ENCODE peak calls at places on chromosomes 4 and X, in ten cellular contexts. O is thyroid gland, K is upper lobe of left lung, P is endothelial cell of umbilical vein, D is body of pancreas, S is uterus, X is heart left ventricle, N is sigmoid colon, B is GM12892, G is ovary. Z is an unnamed sample.

GRCh38 chrX:136272325-136272724 is 21.1 kb upstream of the MAP7D3 start:
- DNase-seq in K (no peak), S (no peak), X (no peak), G (no peak), P (no peak), N (no peak), B (no peak), O (no peak), D (no peak), Z (no peak)

GRCh38 chrX:108297290-108297689 is 140.9 kb downstream of the COL4A6 start:
- DNase-seq in X (no peak), P (no peak), G (no peak), S (no peak), O (no peak), N (no peak), D (no peak), B (no peak), K (no peak), Z (no peak)

GRCh38 chr4:154030747-154031146 is 241.9 kb upstream of the SFRP2 start:
- DNase-seq in N (no peak), S (no peak), B (no peak), D (no peak), G (no peak), K (no peak), P (no peak), X (no peak), O (no peak), Z (no peak)

GRCh38 chr4:151429957-151430548 is 21.1 kb downstream of the FHIP1A start:
- DNase-seq in G (no peak), D (no peak), N (no peak), X (no peak), K (no peak), S (no peak), P (no peak), O (no peak), B (no peak), Z (no peak)

GRCh38 chr4:125266901-125267601 is 47.7 kb upstream of the FAT4 start:
- DNase-seq in O (no peak), P (no peak), N (no peak), K (no peak), G (no peak), B (no peak), S (no peak), D (no peak), X (no peak), Z (no peak)

GRCh38 chrX:134718329-134719317 is 60.4 kb upstream of the PLAC1 start:
- DNase-seq in N (peak), D (peak), S (peak), G (peak), X (peak), B (no peak), K (no peak), P (peak), O (peak), Z (peak)

GRCh38 chr4:154559931-154560801 is 2.6 kb upstream of the FGB start:
- DNase-seq in O (no peak), S (no peak), K (no peak), D (no peak), X (no peak), P (no peak), N (no peak), B (no peak), G (no peak), Z (no peak)

GRCh38 chr4:142336251-142336934 is 509.7 kb downstream of the INPP4B start:
- DNase-seq in P (no peak), K (peak), X (no peak), G (no peak), N (no peak), S (no peak), B (no peak), D (no peak), O (no peak), Z (no peak)

GRCh38 chrX:88789825-88790224 is 42.8 kb downstream of the CPXCR1 start:
- DNase-seq in K (no peak), G (no peak), D (no peak), S (no peak), N (no peak), B (no peak), P (no peak), O (no peak), X (no peak), Z (no peak)

GRCh38 chrX:41082783-41083182 is 2.5 kb upstream of the USP9X start:
- DNase-seq in D (no peak), P (no peak), K (no peak), N (no peak), G (no peak), B (no peak), X (no peak), O (no peak), S (no peak), Z (no peak)

GRCh38 chrX:41085883-41086626 is 810 bp downstream of the USP9X start:
- DNase-seq in D (peak), N (peak), G (peak), B (peak), X (peak), P (peak), K (peak), S (peak), O (peak), Z (no peak)

GRCh38 chrX:41085105-41085882 is at the start of gene USP9X:
- DNase-seq in D (peak), G (peak), K (peak), N (peak), O (peak), S (peak), X (peak), P (peak), B (peak), Z (peak)

GRCh38 chrX:41084044-41084359 is 1.2 kb upstream of the USP9X start:
- DNase-seq in O (no peak), S (no peak), G (no peak), K (no peak), X (no peak), P (no peak), N (no peak), B (no peak), D (no peak), Z (no peak)

GRCh38 chrX:41084360-41085104 is 713 bp upstream of the USP9X start:
- DNase-seq in X (peak), K (peak), P (peak), D (peak), S (peak), B (peak), N (peak), G (peak), O (peak), Z (peak)
- TF ChIP-seq POLR2A in X (no peak), K (peak), P (peak), D (peak), S (peak), B (peak), N (peak), G (peak), O (no peak), Z (peak)

DNA sequence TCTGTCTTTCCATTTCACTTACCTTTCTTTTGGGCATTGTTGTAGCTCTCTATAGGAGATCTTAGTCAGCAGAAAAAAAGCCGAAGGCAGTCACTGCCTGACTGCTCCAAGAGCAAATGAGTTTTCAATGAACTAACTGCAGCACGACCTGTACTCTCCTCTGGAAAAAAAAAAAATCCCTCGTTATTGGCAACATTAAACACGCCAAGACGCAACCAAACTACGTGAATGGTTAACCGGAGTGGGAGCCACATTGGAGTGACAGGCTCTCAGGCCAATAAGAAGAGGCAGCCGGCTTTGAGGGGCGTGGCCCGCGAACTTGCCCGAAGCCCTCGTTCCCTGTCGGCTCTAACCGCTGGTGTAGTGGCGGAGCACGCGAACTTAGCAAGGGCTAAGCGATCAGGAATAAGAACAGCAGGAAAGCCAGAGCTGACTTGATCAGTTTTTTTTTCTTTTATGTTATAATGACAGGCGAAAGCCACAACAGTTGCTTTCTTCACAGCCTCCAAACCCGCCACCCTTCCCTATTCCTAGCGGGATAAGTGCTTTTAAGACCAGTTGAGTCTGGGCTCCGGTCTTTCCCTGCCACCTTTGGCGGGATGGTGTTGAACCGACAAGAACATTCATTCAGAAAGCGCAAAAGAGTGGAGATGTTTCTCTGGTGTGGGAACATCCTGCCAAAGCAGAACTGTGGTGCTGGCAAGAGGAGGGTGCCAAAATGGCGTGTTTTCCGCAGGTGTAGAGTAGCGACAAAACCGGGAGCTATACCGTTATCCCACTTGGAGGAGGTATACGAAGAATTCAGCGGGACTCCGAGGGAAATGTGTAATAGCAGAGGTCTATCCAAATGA is 80.0 kb downstream of the HMGN5 start:
- DNase-seq in P (peak), B (peak), X (peak), D (peak), K (peak), S (peak), G (peak), N (peak), O (peak), Z (peak)
- TF ChIP-seq POLR2A in P (no peak), B (no peak), X (no peak), D (peak), K (peak), S (peak), G (no peak), N (no peak), O (no peak), Z (no peak)

GRCh38 chr4:40173470-40173875 is 23.4 kb upstream of the RHOH start:
- DNase-seq in K (no peak), O (no peak), D (no peak), S (no peak), X (no peak), N (no peak), B (no peak), P (no peak), G (no peak), Z (no peak)
- TF ChIP-seq POLR2A in K (no peak), O (no peak), D (no peak), S (no peak), X (no peak), N (no peak), B (peak), P (no peak), G (no peak), Z (no peak)

GRCh38 chrX:102765794-102766193 is 45.3 kb downstream of the GPRASP3 start:
- DNase-seq in G (no peak), D (peak), O (no peak), B (no peak), S (peak), P (peak), K (no peak), N (peak), X (no peak), Z (peak)

GRCh38 chrX:102765217-102765616 is 44.7 kb downstream of the GPRASP3 start:
- DNase-seq in N (peak), S (peak), O (no peak), B (no peak), X (no peak), D (peak), G (no peak), P (peak), K (no peak), Z (peak)

GRCh38 chrX:102767287-102767686 is 46.7 kb downstream of the GPRASP3 start:
- DNase-seq in B (no peak), P (no peak), K (no peak), O (no peak), X (no peak), D (no peak), N (no peak), G (no peak), S (no peak), Z (no peak)

GRCh38 chrX:102768984-102769761 is 48.6 kb downstream of the GPRASP3 start:
- DNase-seq in S (peak), P (peak), B (no peak), X (peak), K (no peak), N (peak), O (peak), D (peak), G (peak), Z (peak)
- TF ChIP-seq POLR2A in S (no peak), P (no peak), B (peak), X (no peak), K (peak), N (no peak), O (no peak), D (peak), G (no peak), Z (peak)

DNA sequence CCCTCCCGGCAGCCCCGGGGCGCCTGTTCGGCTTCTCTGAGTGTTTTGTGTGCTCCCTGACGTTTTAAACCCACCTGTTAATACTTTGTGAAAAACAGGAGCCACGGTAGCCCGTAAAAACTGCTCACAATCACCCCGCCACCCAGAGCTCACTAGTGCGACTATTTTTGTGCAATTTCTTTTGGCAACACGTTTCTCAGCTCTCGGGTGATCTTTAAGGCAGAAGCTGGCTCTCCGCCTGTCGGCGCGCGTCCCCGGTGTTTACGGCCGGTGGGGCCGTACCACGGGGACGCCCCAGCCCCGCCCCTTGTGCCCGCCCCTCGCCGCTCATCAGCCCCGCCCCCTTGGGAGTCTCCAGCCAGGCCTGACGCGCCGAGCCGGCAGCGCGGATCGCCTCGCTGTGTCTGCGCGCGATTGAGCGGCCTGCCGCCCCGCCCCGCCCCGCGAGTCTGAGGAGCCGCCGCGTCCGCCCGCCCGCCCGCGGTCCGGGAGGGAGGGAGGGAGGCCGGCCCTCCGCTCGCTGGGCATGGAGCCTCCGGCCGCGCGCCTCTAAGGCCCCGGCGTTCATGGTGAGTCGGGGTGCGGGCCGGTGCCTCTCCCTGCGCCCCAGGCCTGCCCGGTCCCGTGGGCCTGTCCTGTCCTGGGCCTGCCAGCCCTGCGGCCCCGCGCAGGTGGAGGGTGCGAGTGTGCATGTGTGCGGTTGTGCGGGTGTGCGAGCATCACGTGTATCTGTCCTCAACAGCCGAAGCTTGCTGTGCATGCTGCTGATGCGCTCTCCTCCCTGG is 56.2 kb upstream of the TADA2B start:
- DNase-seq in G (peak), X (peak), S (peak), P (peak), K (peak), B (peak), D (peak), N (peak), O (peak), Z (peak)
- TF ChIP-seq POLR2A in G (peak), X (peak), S (peak), P (peak), K (peak), B (peak), D (peak), N (peak), O (no peak), Z (peak)

GRCh38 chr4:1932736-1933135 is 61.5 kb downstream of the NSD2 start:
- DNase-seq in D (no peak), X (no peak), N (no peak), O (no peak), P (no peak), G (no peak), S (no peak), K (peak), B (no peak), Z (no peak)
- TF ChIP-seq POLR2A in D (no peak), X (no peak), N (no peak), O (no peak), P (no peak), G (no peak), S (no peak), K (no peak), B (no peak), Z (no peak)

Z was measured in H54.